ENCODE peak calls at places on chromosomes 1 and 21, in ten cellular contexts. D, J, S, F, H, Q, B, M, C and R are unnamed samples.

GRCh38 chr1:224928906-224929305 is 569 bp upstream of the DNAH14 start:
- DNase-seq in M (no peak), H (no peak), C (no peak), Q (no peak), F (no peak), S (no peak), D (no peak), B (no peak), J (no peak), R (no peak)

GRCh38 chr1:116219651-116220434 is 108.6 kb downstream of the MAB21L3 start:
- DNase-seq in H (no peak), F (no peak), Q (no peak), J (no peak), S (no peak), B (no peak), D (no peak), M (no peak), C (no peak), R (no peak)

GRCh38 chr1:241640867-241641542 is 836 bp upstream of the CHML start:
- DNase-seq in H (no peak), S (no peak), Q (no peak), B (no peak), M (no peak), C (no peak), D (no peak), J (peak; percentile 33), F (no peak), R (no peak)

GRCh38 chr1:148434832-148435231 is 48.3 kb downstream of the PPIAL4G start:
- DNase-seq in H (no peak), Q (no peak), S (no peak), C (no peak), J (no peak), D (no peak), B (no peak), M (no peak), F (no peak), R (no peak)

GRCh38 chr21:35511298-35512162 is 462.4 kb upstream of the RUNX1 start:
- DNase-seq in S (no peak), H (no peak), J (no peak), M (no peak), B (no peak), D (no peak), Q (no peak), F (peak; percentile 71), C (no peak), R (no peak)

GRCh38 chr1:12204140-12204539 is 25.7 kb upstream of the VPS13D start:
- DNase-seq in H (no peak), M (no peak), S (no peak), Q (no peak), C (no peak), F (no peak), B (no peak), J (no peak), D (no peak), R (no peak)

GRCh38 chr1:152188673-152189591 is 29.9 kb upstream of the RPTN start:
- DNase-seq in D (no peak), J (peak; percentile 80), C (peak; percentile 84), F (peak; percentile 86), Q (no peak), M (peak; percentile 52), B (peak; percentile 43), H (peak; percentile 53), S (peak; percentile 88), R (peak; percentile 80)

GRCh38 chr1:51345300-51345687 is 14.9 kb upstream of the TTC39A start:
- DNase-seq in D (no peak), S (no peak), M (no peak), B (no peak), F (no peak), C (no peak), J (no peak), H (no peak), Q (no peak), R (peak; percentile 44)

GRCh38 chr1:15186846-15187151 is 33.3 kb downstream of the TMEM51 start:
- DNase-seq in Q (no peak), B (no peak), S (no peak), D (no peak), M (no peak), F (no peak), C (no peak), H (no peak), J (no peak), R (no peak)

GRCh38 chr21:38810034-38810825 is 4.5 kb downstream of the ETS2 start:
- DNase-seq in C (no peak), Q (no peak), J (peak; percentile 56), F (no peak), B (no peak), H (no peak), M (no peak), S (no peak), D (no peak), R (no peak)